ENCODE peak calls at places on chromosome X, in five cellular contexts. One of them, this sample, is unnamed.
A peak's percentile ranks its signal among the peaks of the same experiment; 100 is the strongest.

GRCh38 chrX:1493877-1494510 is 41.3 kb upstream of the ASMTL start:
- DNase-seq in tibial nerve: no peak
- DNase-seq in omental fat pad: no peak
- DNase-seq in right atrium auricular region: peak; percentile 57
- DNase-seq in GM10248: peak; percentile 53
- DNase-seq in this sample: no peak

GRCh38 chrX:15493118-15494082 is at the start of gene PIR:
- DNase-seq in right atrium auricular region: peak; percentile 91
- DNase-seq in tibial nerve: peak; percentile 64
- DNase-seq in omental fat pad: peak; percentile 46
- DNase-seq in GM10248: peak; percentile 81
- DNase-seq in this sample: peak; percentile 92

GRCh38 chrX:104922206-104922621 is 298.3 kb downstream of the TEX13A start:
- DNase-seq in GM10248: peak; percentile 59
- DNase-seq in tibial nerve: peak; percentile 50
- DNase-seq in omental fat pad: peak; percentile 26
- DNase-seq in right atrium auricular region: peak; percentile 62
- DNase-seq in this sample: peak; percentile 80

GRCh38 chrX:120310861-120311631 is at the start of gene TMEM255A:
- DNase-seq in omental fat pad: no peak
- DNase-seq in right atrium auricular region: no peak
- DNase-seq in GM10248: no peak
- DNase-seq in tibial nerve: no peak
- DNase-seq in this sample: no peak

GRCh38 chrX:34893741-34894140 is 48.9 kb upstream of the FAM47B start:
- DNase-seq in right atrium auricular region: no peak
- DNase-seq in omental fat pad: no peak
- DNase-seq in GM10248: no peak
- DNase-seq in tibial nerve: no peak
- DNase-seq in this sample: no peak

GRCh38 chrX:153583433-153583832 is 15.5 kb downstream of the CCNQ start:
- DNase-seq in omental fat pad: no peak
- DNase-seq in right atrium auricular region: no peak
- DNase-seq in GM10248: no peak
- DNase-seq in tibial nerve: no peak
- DNase-seq in this sample: no peak

GRCh38 chrX:136468391-136469103 is 19.2 kb upstream of the BRS3 start:
- DNase-seq in omental fat pad: no peak
- DNase-seq in GM10248: no peak
- DNase-seq in tibial nerve: no peak
- DNase-seq in right atrium auricular region: no peak
- DNase-seq in this sample: no peak

GRCh38 chrX:20382518-20383291 is 116.0 kb upstream of the RPS6KA3 start:
- DNase-seq in right atrium auricular region: no peak
- DNase-seq in GM10248: peak; percentile 12
- DNase-seq in tibial nerve: no peak
- DNase-seq in omental fat pad: no peak
- DNase-seq in this sample: peak; percentile 12

GRCh38 chrX:120604359-120604782 is 470 bp downstream of the MCTS1 start:
- DNase-seq in omental fat pad: no peak
- DNase-seq in tibial nerve: no peak
- DNase-seq in GM10248: peak; percentile 29
- DNase-seq in right atrium auricular region: no peak
- DNase-seq in this sample: peak; percentile 15

GRCh38 chrX:103248553-103248952 is 6.4 kb downstream of the TCEAL8 start:
- DNase-seq in GM10248: peak; percentile 18
- DNase-seq in right atrium auricular region: no peak
- DNase-seq in tibial nerve: peak; percentile 38
- DNase-seq in omental fat pad: no peak
- DNase-seq in this sample: no peak

GRCh38 chrX:151370906-151371305 is 26.1 kb upstream of the VMA21 start:
- DNase-seq in omental fat pad: no peak
- DNase-seq in GM10248: no peak
- DNase-seq in right atrium auricular region: no peak
- DNase-seq in tibial nerve: no peak
- DNase-seq in this sample: no peak

GRCh38 chrX:110383414-110383813 is 24.8 kb downstream of the RTL9 start:
- DNase-seq in right atrium auricular region: no peak
- DNase-seq in omental fat pad: no peak
- DNase-seq in tibial nerve: no peak
- DNase-seq in GM10248: no peak
- DNase-seq in this sample: no peak

GRCh38 chrX:72685810-72686465 is 28.2 kb downstream of the PHKA1 start:
- DNase-seq in omental fat pad: no peak
- DNase-seq in right atrium auricular region: no peak
- DNase-seq in GM10248: no peak
- DNase-seq in tibial nerve: no peak
- DNase-seq in this sample: peak; percentile 37

GRCh38 chrX:30887721-30888120 is 1.3 kb downstream of the TAB3 start:
- DNase-seq in right atrium auricular region: no peak
- DNase-seq in tibial nerve: no peak
- DNase-seq in omental fat pad: no peak
- DNase-seq in GM10248: no peak
- DNase-seq in this sample: no peak

GRCh38 chrX:72621163-72621562 is 48.5 kb upstream of the HDAC8 start:
- DNase-seq in GM10248: no peak
- DNase-seq in tibial nerve: no peak
- DNase-seq in omental fat pad: no peak
- DNase-seq in right atrium auricular region: no peak
- DNase-seq in this sample: peak; percentile 2

GRCh38 chrX:45557390-45557789 is 356.7 kb upstream of the DIPK2B start:
- DNase-seq in GM10248: no peak
- DNase-seq in right atrium auricular region: no peak
- DNase-seq in tibial nerve: no peak
- DNase-seq in omental fat pad: no peak
- DNase-seq in this sample: no peak

DNA sequence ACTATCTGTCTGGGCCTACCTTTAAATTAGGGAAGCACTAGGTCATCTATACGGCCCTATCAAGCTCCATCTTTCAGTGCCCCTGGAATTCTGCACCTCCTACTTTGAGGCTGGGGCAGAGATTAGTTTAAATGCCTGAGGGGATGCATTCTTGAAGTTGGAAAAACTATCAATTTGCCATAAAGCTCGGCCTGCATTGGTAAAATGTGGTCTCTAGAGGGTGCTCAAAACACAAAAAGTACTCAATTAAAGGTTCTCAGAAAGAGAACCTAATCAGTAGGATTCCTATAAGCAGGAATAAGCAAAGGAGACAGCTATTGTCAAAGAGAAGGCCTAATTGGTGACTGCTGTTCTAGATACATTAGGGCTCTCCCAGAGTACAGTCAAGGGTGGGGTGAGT is 111.7 kb downstream of the AMER1 start:
- DNase-seq in tibial nerve: no peak
- DNase-seq in omental fat pad: no peak
- DNase-seq in right atrium auricular region: no peak
- DNase-seq in GM10248: no peak
- DNase-seq in this sample: no peak
- TF ChIP-seq CTCF in tibial nerve: no peak
- TF ChIP-seq CTCF in omental fat pad: no peak
- TF ChIP-seq CTCF in right atrium auricular region: no peak
- TF ChIP-seq CTCF in GM10248: peak; percentile 4
- TF ChIP-seq CTCF in this sample: no peak

GRCh38 chrX:54449929-54450328 is 9.7 kb downstream of the TSR2 start:
- DNase-seq in omental fat pad: no peak
- DNase-seq in GM10248: no peak
- DNase-seq in right atrium auricular region: no peak
- DNase-seq in tibial nerve: no peak
- DNase-seq in this sample: no peak

GRCh38 chrX:54447461-54447860 is 7.3 kb downstream of the TSR2 start:
- DNase-seq in GM10248: no peak
- DNase-seq in right atrium auricular region: no peak
- DNase-seq in omental fat pad: no peak
- DNase-seq in tibial nerve: no peak
- DNase-seq in this sample: no peak

DNA sequence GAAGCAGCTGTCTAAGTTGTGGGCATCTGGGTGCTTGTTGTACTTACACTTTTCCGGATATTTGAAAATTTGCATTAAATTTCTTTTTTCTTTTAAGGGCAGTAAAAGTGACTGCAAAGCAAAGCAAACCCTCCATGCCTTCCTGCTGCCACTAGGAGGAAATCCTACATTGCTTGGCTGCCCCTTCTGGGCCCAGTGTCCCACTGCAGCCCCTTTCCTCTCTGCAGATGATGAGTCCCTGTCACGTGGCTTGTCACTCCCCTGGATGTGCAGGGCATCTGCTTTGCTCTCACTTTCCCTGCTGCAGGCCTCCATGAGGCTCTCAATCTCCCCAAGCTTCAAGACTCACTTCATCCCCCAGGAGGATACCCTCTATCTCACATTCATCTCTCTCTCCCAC is 12.7 kb downstream of the TSR2 start:
- DNase-seq in right atrium auricular region: no peak
- DNase-seq in tibial nerve: no peak
- DNase-seq in omental fat pad: no peak
- DNase-seq in GM10248: no peak
- DNase-seq in this sample: no peak
- TF ChIP-seq CTCF in right atrium auricular region: no peak
- TF ChIP-seq CTCF in tibial nerve: no peak
- TF ChIP-seq CTCF in omental fat pad: no peak
- TF ChIP-seq CTCF in GM10248: no peak
- TF ChIP-seq CTCF in this sample: peak; percentile 22

DNA sequence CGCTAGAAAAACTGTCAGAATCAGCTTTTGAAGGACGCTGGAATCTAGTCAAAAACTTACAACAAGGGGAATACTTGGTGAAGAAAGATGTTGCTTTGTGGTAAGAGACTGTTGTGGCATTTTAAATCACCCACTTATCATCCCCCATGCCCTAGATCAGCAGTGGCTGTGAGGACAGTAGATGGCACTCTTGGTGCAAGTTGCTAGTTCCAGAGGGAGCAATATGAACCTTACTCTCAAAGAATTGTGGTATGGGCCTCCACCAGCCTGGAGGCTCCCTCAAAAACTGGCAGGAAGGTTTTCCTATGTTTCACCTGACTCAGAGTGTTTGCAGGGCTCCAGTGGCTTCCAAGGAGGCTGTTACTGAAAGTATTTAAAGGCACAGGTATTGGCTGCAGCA is 37.7 kb upstream of the SLC16A2 start:
- DNase-seq in GM10248: peak; percentile 16
- DNase-seq in omental fat pad: no peak
- DNase-seq in right atrium auricular region: no peak
- DNase-seq in tibial nerve: peak; percentile 8
- DNase-seq in this sample: peak; percentile 35
- TF ChIP-seq CTCF in GM10248: peak; percentile 45
- TF ChIP-seq CTCF in omental fat pad: no peak
- TF ChIP-seq CTCF in right atrium auricular region: no peak
- TF ChIP-seq CTCF in tibial nerve: no peak
- TF ChIP-seq CTCF in this sample: no peak

GRCh38 chrX:41960142-41960541 is 36.8 kb upstream of the CASK start:
- DNase-seq in GM10248: no peak
- DNase-seq in tibial nerve: no peak
- DNase-seq in omental fat pad: no peak
- DNase-seq in right atrium auricular region: no peak
- DNase-seq in this sample: no peak
- TF ChIP-seq CTCF in GM10248: no peak
- TF ChIP-seq CTCF in tibial nerve: no peak
- TF ChIP-seq CTCF in omental fat pad: no peak
- TF ChIP-seq CTCF in right atrium auricular region: no peak
- TF ChIP-seq CTCF in this sample: no peak

GRCh38 chrX:150086371-150086770 is 148.1 kb upstream of the EOLA2 start:
- DNase-seq in right atrium auricular region: no peak
- DNase-seq in tibial nerve: no peak
- DNase-seq in GM10248: no peak
- DNase-seq in omental fat pad: no peak
- DNase-seq in this sample: no peak

GRCh38 chrX:150088042-150088441 is 149.8 kb upstream of the EOLA2 start:
- DNase-seq in GM10248: no peak
- DNase-seq in right atrium auricular region: no peak
- DNase-seq in omental fat pad: no peak
- DNase-seq in tibial nerve: no peak
- DNase-seq in this sample: no peak

GRCh38 chrX:150087612-150088011 is 149.3 kb upstream of the EOLA2 start:
- DNase-seq in omental fat pad: no peak
- DNase-seq in tibial nerve: no peak
- DNase-seq in GM10248: no peak
- DNase-seq in right atrium auricular region: no peak
- DNase-seq in this sample: no peak

GRCh38 chrX:150085881-150086280 is 147.6 kb upstream of the EOLA2 start:
- DNase-seq in tibial nerve: no peak
- DNase-seq in GM10248: no peak
- DNase-seq in right atrium auricular region: no peak
- DNase-seq in omental fat pad: no peak
- DNase-seq in this sample: no peak

GRCh38 chrX:150084474-150085229 is 146.4 kb upstream of the EOLA2 start:
- DNase-seq in tibial nerve: no peak
- DNase-seq in right atrium auricular region: no peak
- DNase-seq in GM10248: no peak
- DNase-seq in omental fat pad: no peak
- DNase-seq in this sample: no peak
- TF ChIP-seq CTCF in tibial nerve: no peak
- TF ChIP-seq CTCF in right atrium auricular region: no peak
- TF ChIP-seq CTCF in GM10248: no peak
- TF ChIP-seq CTCF in omental fat pad: no peak
- TF ChIP-seq CTCF in this sample: no peak

GRCh38 chrX:12138366-12139313 is at the start of gene FRMPD4:
- DNase-seq in right atrium auricular region: no peak
- DNase-seq in omental fat pad: no peak
- DNase-seq in GM10248: no peak
- DNase-seq in tibial nerve: no peak
- DNase-seq in this sample: no peak
- TF ChIP-seq CTCF in right atrium auricular region: no peak
- TF ChIP-seq CTCF in omental fat pad: no peak
- TF ChIP-seq CTCF in GM10248: no peak
- TF ChIP-seq CTCF in tibial nerve: no peak
- TF ChIP-seq CTCF in this sample: no peak

DNA sequence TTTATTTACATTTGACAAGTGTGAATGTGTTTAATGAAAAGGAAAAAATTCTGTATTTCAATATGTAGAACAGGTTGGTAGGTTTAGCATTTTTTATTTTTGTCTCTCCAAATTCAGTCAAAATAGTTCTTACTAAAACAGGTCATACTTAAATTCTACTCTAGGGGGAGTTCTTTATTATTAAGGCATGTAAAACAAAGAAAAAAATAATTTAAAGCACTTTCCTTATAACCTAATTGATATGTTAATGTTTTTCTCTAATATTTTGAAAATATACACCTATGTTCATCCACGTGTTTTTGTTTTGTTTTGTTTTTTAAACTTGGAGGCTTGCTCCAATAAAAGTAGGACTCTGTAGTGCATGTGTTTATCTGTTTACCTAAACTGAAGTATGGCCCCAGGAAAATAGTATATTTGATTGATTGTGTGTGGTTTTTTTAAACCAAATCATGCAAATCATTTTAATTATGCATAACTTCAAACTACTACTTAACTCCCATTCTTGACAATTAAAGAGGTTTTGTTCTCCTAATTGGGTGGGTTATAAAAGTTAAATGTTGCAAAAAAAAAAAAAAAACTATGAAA is 562.7 kb downstream of the RPA4 start:
- DNase-seq in GM10248: no peak
- DNase-seq in right atrium auricular region: no peak
- DNase-seq in omental fat pad: no peak
- DNase-seq in tibial nerve: no peak
- DNase-seq in this sample: no peak
- TF ChIP-seq CTCF in GM10248: no peak
- TF ChIP-seq CTCF in right atrium auricular region: no peak
- TF ChIP-seq CTCF in omental fat pad: no peak
- TF ChIP-seq CTCF in tibial nerve: no peak
- TF ChIP-seq CTCF in this sample: no peak

GRCh38 chrX:146224442-146224841 is 406.8 kb downstream of the SLITRK2 start:
- DNase-seq in GM10248: no peak
- DNase-seq in tibial nerve: no peak
- DNase-seq in omental fat pad: no peak
- DNase-seq in right atrium auricular region: no peak
- DNase-seq in this sample: no peak
- TF ChIP-seq CTCF in GM10248: no peak
- TF ChIP-seq CTCF in tibial nerve: no peak
- TF ChIP-seq CTCF in omental fat pad: no peak
- TF ChIP-seq CTCF in right atrium auricular region: no peak
- TF ChIP-seq CTCF in this sample: no peak

This sample was measured in Calu3.